ENCODE peak calls at places on chromosomes 12 and 14, in eight cellular contexts. C is stimulated activated CD8-positive, alpha-beta memory T cell treated with anti-CD3 and anti-CD28 coated beads, Interleukin-4, amount 100 ng/mL, for 1 hour; G is natural killer cell; H is NCI-H526 treated with DMSO at 0.1 percent for 48 hours; M is DND-41; L is stimulated activated CD4-positive, alpha-beta T cell treated with anti-CD3 and anti-CD28 coated beads, Interleukin-15, amount 100 ng/mL, for 48 hours; E is Kasumi-1; W is mucosa of descending colon. Z is an unnamed sample.
A peak's percentile ranks its signal among the peaks of the same experiment; 100 is the strongest.

GRCh38 chr12:90043264-90043663 is 334.6 kb upstream of the ATP2B1 start:
- DNase-seq in C (no peak), L (no peak), G (no peak), M (no peak), E (no peak), H (no peak), W (no peak), Z (no peak)

GRCh38 chr14:24067133-24068082 is 4.0 kb upstream of the CPNE6 start:
- DNase-seq in G (no peak), C (no peak), M (no peak), H (no peak), L (no peak), W (peak; percentile 32), E (no peak), Z (no peak)

GRCh38 chr14:89614009-89614691 is 197.1 kb upstream of the FOXN3 start:
- DNase-seq in C (no peak), H (peak; percentile 38), M (no peak), E (no peak), L (no peak), G (no peak), W (no peak), Z (no peak)

GRCh38 chr12:52837781-52838736 is 3.9 kb upstream of the KRT79 start:
- DNase-seq in M (no peak), G (no peak), H (no peak), E (no peak), C (no peak), W (no peak), L (no peak), Z (peak; percentile 16)

GRCh38 chr12:44285321-44285720 is 449.4 kb downstream of the TMEM117 start:
- DNase-seq in L (no peak), E (peak; percentile 9), H (no peak), G (no peak), M (no peak), C (no peak), W (no peak), Z (no peak)

GRCh38 chr14:24818054-24818822 is 184.2 kb upstream of the GZMB start:
- DNase-seq in W (peak; percentile 68), C (no peak), L (no peak), G (no peak), M (no peak), E (no peak), H (no peak), Z (peak; percentile 54)

GRCh38 chr12:29148065-29148957 is 767 bp upstream of the FAR2 start:
- DNase-seq in M (peak; percentile 66), W (peak; percentile 77), G (no peak), L (no peak), H (peak; percentile 36), C (no peak), E (no peak), Z (no peak)

GRCh38 chr14:99391671-99392070 is 89.0 kb downstream of the SETD3 start:
- DNase-seq in L (no peak), M (no peak), E (no peak), C (no peak), H (no peak), W (no peak), G (no peak), Z (no peak)

GRCh38 chr12:9030776-9031175 is 41.4 kb downstream of the KLRG1 start:
- DNase-seq in W (no peak), M (no peak), H (no peak), C (no peak), G (no peak), L (no peak), E (no peak), Z (no peak)

GRCh38 chr12:3816266-3816665 is 56.9 kb downstream of the PARP11 start:
- DNase-seq in C (no peak), G (no peak), H (no peak), M (no peak), E (no peak), W (no peak), L (no peak), Z (no peak)

GRCh38 chr12:58388261-58388660 is 446.9 kb downstream of the ATP23 start:
- DNase-seq in M (no peak), G (no peak), E (no peak), H (no peak), C (no peak), L (no peak), W (no peak), Z (no peak)

GRCh38 chr12:96256672-96257361 is 62.6 kb downstream of the ELK3 start:
- DNase-seq in M (no peak), G (no peak), W (no peak), E (no peak), H (no peak), C (no peak), L (no peak), Z (peak; percentile 59)

GRCh38 chr12:48875944-48876520 is 10.4 kb upstream of the RND1 start:
- DNase-seq in L (no peak), C (no peak), W (no peak), M (no peak), H (no peak), E (no peak), G (no peak), Z (no peak)

GRCh38 chr14:97187916-97188315 is 390.7 kb downstream of the VRK1 start:
- DNase-seq in L (no peak), C (no peak), W (no peak), M (no peak), H (no peak), G (no peak), E (no peak), Z (no peak)

GRCh38 chr14:26522985-26523384 is 74.8 kb downstream of the NOVA1 start:
- DNase-seq in C (no peak), G (no peak), W (no peak), M (no peak), E (no peak), H (no peak), L (no peak), Z (no peak)

GRCh38 chr12:130198026-130198662 is 35.9 kb downstream of the FZD10 start:
- DNase-seq in L (no peak), E (no peak), G (no peak), W (no peak), M (no peak), C (no peak), H (no peak), Z (no peak)

GRCh38 chr14:35786856-35787255 is 22.2 kb downstream of the RALGAPA1 start:
- DNase-seq in L (no peak), C (no peak), G (no peak), M (no peak), H (no peak), W (no peak), E (no peak), Z (no peak)

GRCh38 chr14:64734990-64735389 is 30.8 kb downstream of the PLEKHG3 start:
- DNase-seq in H (no peak), C (no peak), L (no peak), G (peak; percentile 30), M (no peak), W (no peak), E (no peak), Z (no peak)

GRCh38 chr14:60094306-60094897 is 2.7 kb downstream of the PCNX4 start:
- DNase-seq in C (no peak), M (peak; percentile 43), E (no peak), G (peak; percentile 20), H (no peak), W (no peak), L (no peak), Z (peak; percentile 87)

GRCh38 chr14:92510972-92511371 is 2.6 kb upstream of the RIN3 start:
- DNase-seq in M (no peak), C (no peak), G (no peak), L (no peak), W (peak; percentile 37), E (no peak), H (no peak), Z (no peak)

GRCh38 chr12:51839310-51839943 is 9.1 kb downstream of the FIGNL2 start:
- DNase-seq in E (no peak), M (no peak), W (no peak), L (no peak), G (no peak), C (no peak), H (no peak), Z (peak; percentile 86)

GRCh38 chr14:36663404-36664321 is 2.0 kb downstream of the PAX9 start:
- DNase-seq in W (no peak), M (no peak), G (no peak), L (no peak), C (no peak), H (no peak), E (no peak), Z (no peak)

GRCh38 chr12:77102123-77102522 is 36.8 kb upstream of the E2F7 start:
- DNase-seq in M (no peak), L (no peak), H (no peak), G (no peak), E (no peak), C (no peak), W (no peak), Z (no peak)

GRCh38 chr12:29743801-29744200 is 39.9 kb downstream of the TMTC1 start:
- DNase-seq in G (no peak), E (no peak), M (no peak), L (no peak), C (no peak), W (no peak), H (no peak), Z (peak; percentile 76)

GRCh38 chr12:659090-659683 is 4.1 kb downstream of the NINJ2 start:
- DNase-seq in E (no peak), G (no peak), H (no peak), W (no peak), L (no peak), C (no peak), M (no peak), Z (no peak)

GRCh38 chr12:9673404-9674225 is 4.1 kb downstream of the CLEC2D start:
- DNase-seq in H (no peak), M (peak; percentile 74), G (peak; percentile 33), C (no peak), E (peak; percentile 1), W (peak; percentile 55), L (peak; percentile 71), Z (peak; percentile 91)

Z was measured in myocyte.